ENCODE peak calls at places on chromosomes 5 and 9, in nine cellular contexts. I is endothelial cell; T is uterus; O is HTR-8/SVneo; E is activated gamma-delta T cell treated with Interleukin-2 at 50 U/mL for 16 hours; D is stimulated activated CD4-positive, alpha-beta T cell treated with anti-CD3 and anti-CD28 coated beads, TNF-alpha, amount 100 ng/mL, for 1 hour; V is activated CD4-positive, alpha-beta T cell treated with anti-CD3 and anti-CD28 coated beads, Interleukin-2, amount 50 U/mL, for 1 hour; W is COLO829; R is AG04450. Q is an unnamed sample.

GRCh38 chr9:124660341-124660801 is 110.7 kb downstream of the NR6A1 start:
- DNase-seq in I (peak), T (no peak), O (no peak), E (no peak), D (no peak), V (no peak), W (peak), R (no peak), Q (no peak)

GRCh38 chr9:134171316-134172197 is 7.2 kb upstream of the RNU6ATAC start:
- DNase-seq in I (no peak), T (no peak), O (no peak), E (no peak), D (no peak), V (no peak), W (no peak), R (no peak), Q (peak)

GRCh38 chr9:125407974-125408900 is 146.6 kb downstream of the GAPVD1 start:
- DNase-seq in I (peak), T (peak), O (peak), E (peak), D (peak), V (peak), W (peak), R (peak), Q (peak)

GRCh38 chr9:84808416-84808815 is 138.9 kb downstream of the NTRK2 start:
- DNase-seq in I (no peak), T (no peak), O (no peak), E (no peak), D (no peak), V (no peak), W (no peak), R (no peak), Q (no peak)

GRCh38 chr9:131410051-131410491 is 16.2 kb downstream of the PRRC2B start:
- DNase-seq in I (no peak), T (no peak), O (no peak), E (peak), D (no peak), V (no peak), W (no peak), R (no peak), Q (no peak)

GRCh38 chr9:136799854-136800657 is 3.9 kb downstream of the CCDC183 start:
- DNase-seq in I (peak), T (peak), O (peak), E (peak), D (peak), V (peak), W (peak), R (no peak), Q (peak)

GRCh38 chr9:76607730-76608475 is 148.9 kb downstream of the GCNT1 start:
- DNase-seq in I (no peak), T (no peak), O (no peak), E (no peak), D (no peak), V (no peak), W (no peak), R (no peak), Q (no peak)

GRCh38 chr5:17127743-17128231 is 89.6 kb upstream of the BASP1 start:
- DNase-seq in I (no peak), T (no peak), O (peak), E (no peak), D (no peak), V (no peak), W (peak), R (peak), Q (no peak)

GRCh38 chr9:133788819-133789733 is 50.9 kb upstream of the SARDH start:
- DNase-seq in I (peak), T (no peak), O (no peak), E (no peak), D (no peak), V (no peak), W (no peak), R (no peak), Q (no peak)

GRCh38 chr9:127128341-127129072 is 6.1 kb upstream of the ANGPTL2 start:
- DNase-seq in I (no peak), T (peak), O (no peak), E (no peak), D (no peak), V (no peak), W (no peak), R (no peak), Q (peak)

GRCh38 chr5:3601060-3601710 is 5.6 kb downstream of the IRX1 start:
- DNase-seq in I (no peak), T (no peak), O (no peak), E (no peak), D (no peak), V (no peak), W (no peak), R (no peak), Q (no peak)

GRCh38 chr5:56668996-56669395 is 146.4 kb upstream of the MAP3K1 start:
- DNase-seq in I (no peak), T (no peak), O (no peak), E (no peak), D (no peak), V (no peak), W (no peak), R (no peak), Q (no peak)

GRCh38 chr5:98757978-98758377 is 15.5 kb upstream of the RGMB start:
- DNase-seq in I (no peak), T (no peak), O (no peak), E (no peak), D (no peak), V (no peak), W (no peak), R (no peak), Q (no peak)

GRCh38 chr9:95486318-95486717 is 30.5 kb downstream of the PTCH1 start:
- DNase-seq in I (no peak), T (no peak), O (no peak), E (no peak), D (no peak), V (no peak), W (no peak), R (no peak), Q (no peak)

Q was measured in psoas muscle.